ENCODE peak calls at places on chromosomes 13 and 19, in five cellular contexts. Y is A549, T is HepG2, C is H1, R is GM12878. F is an unnamed sample.

GRCh38 chr19:38285567-38285966 is 18.5 kb upstream of the C19orf33 start:
- DNase-seq in T (no peak), Y (no peak), R (no peak), C (no peak), F (no peak)

GRCh38 chr19:47047272-47047930 is 1.0 kb downstream of the TMEM160 start:
- DNase-seq in T (no peak), C (no peak), Y (no peak), R (no peak), F (no peak)

GRCh38 chr13:111341886-111342285 is 21.4 kb downstream of the TEX29 start:
- DNase-seq in C (no peak), T (no peak), R (no peak), Y (no peak), F (no peak)

GRCh38 chr13:107799001-107799400 is 416.3 kb downstream of the LIG4 start:
- DNase-seq in Y (no peak), C (no peak), T (no peak), R (no peak), F (no peak)

GRCh38 chr13:48144413-48145035 is 49.6 kb upstream of the MED4 start:
- DNase-seq in T (no peak), Y (no peak), R (no peak), C (no peak), F (no peak)

GRCh38 chr13:111484959-111485358 is 164.5 kb downstream of the TEX29 start:
- DNase-seq in R (no peak), T (no peak), Y (no peak), C (no peak), F (no peak)

GRCh38 chr19:36686365-36687213 is 823 bp upstream of the ZNF567 start:
- DNase-seq in C (no peak), Y (no peak), T (no peak), R (no peak), F (no peak)

GRCh38 chr13:40535345-40535836 is 131.1 kb downstream of the FOXO1 start:
- DNase-seq in C (no peak), Y (no peak), R (no peak), T (no peak), F (no peak)

GRCh38 chr19:16886305-16886880 is 2.4 kb upstream of the F2RL3 start:
- DNase-seq in R (no peak), Y (peak), T (peak), C (no peak), F (peak)

GRCh38 chr19:15790096-15790495 is 2.6 kb downstream of the OR10H5 start:
- DNase-seq in Y (peak), C (no peak), R (no peak), T (no peak), F (no peak)

GRCh38 chr19:18053571-18054219 is 33.0 kb downstream of the IL12RB1 start:
- DNase-seq in C (no peak), T (no peak), R (no peak), Y (no peak), F (no peak)

GRCh38 chr13:27639186-27639585 is 17.5 kb downstream of the POLR1D start:
- DNase-seq in T (no peak), C (no peak), R (no peak), Y (no peak), F (no peak)

DNA sequence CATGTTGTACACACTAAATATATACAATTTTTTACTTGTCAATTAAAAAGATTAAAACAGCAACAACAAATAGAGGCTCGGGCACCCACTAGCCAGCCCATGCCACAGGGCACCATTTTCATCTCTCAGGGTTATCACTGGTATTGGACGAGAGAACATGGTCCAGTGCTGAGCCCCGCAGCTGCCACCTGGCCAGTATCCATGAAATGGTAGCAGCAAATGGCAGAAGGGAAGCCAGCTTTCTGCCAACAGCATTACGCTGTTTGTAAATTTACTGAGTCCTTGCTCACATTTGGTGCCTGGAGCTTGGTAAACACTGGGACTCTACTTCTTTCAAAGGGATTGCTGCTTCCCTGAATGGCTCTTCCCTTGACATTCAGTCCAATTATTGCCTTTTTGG is 87.9 kb upstream of the WASF3 start:
- DNase-seq in C (no peak), T (no peak), R (no peak), Y (no peak), F (no peak)
- TF ChIP-seq HDAC2 in C (no peak), T (no peak), R (no peak), Y (no peak), F (no peak)

GRCh38 chr19:7942981-7943443 is 454 bp downstream of the TIMM44 start:
- DNase-seq in Y (no peak), R (no peak), T (peak), C (no peak), F (no peak)
- TF ChIP-seq HDAC2 in Y (no peak), R (no peak), T (no peak), C (no peak), F (no peak)

DNA sequence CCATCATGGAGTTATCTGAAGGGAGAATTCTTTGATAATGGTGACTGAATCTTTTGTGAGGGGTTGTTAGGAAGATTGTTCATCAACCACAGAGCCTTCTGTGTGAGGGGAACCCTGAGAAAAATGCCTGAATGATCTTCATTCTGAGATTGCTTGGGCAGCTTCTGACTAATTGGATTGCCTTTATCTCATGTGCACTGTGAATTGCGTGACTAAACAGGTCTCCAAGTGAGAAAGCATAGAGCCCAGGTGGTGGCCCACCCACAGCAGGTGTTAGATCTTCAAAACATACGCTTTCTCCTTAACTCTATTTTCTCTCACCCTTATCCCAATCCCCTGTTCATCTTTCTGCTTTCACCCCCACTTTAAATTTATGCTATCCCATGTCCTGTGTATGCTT is 58.3 kb downstream of the DOCK9 start:
- DNase-seq in C (no peak), T (no peak), Y (no peak), R (no peak), F (no peak)
- TF ChIP-seq HDAC2 in C (no peak), T (no peak), Y (no peak), R (no peak), F (no peak)

GRCh38 chr13:32117696-32118095 is 86.1 kb downstream of the FRY start:
- DNase-seq in C (no peak), T (no peak), Y (no peak), R (no peak), F (no peak)
- TF ChIP-seq HDAC2 in C (no peak), T (no peak), Y (no peak), R (no peak), F (no peak)

GRCh38 chr13:50714886-50715285 is 128.6 kb downstream of the DLEU7 start:
- DNase-seq in R (no peak), T (no peak), C (no peak), Y (no peak), F (no peak)
- TF ChIP-seq HDAC2 in R (no peak), T (no peak), C (no peak), Y (no peak), F (no peak)

DNA sequence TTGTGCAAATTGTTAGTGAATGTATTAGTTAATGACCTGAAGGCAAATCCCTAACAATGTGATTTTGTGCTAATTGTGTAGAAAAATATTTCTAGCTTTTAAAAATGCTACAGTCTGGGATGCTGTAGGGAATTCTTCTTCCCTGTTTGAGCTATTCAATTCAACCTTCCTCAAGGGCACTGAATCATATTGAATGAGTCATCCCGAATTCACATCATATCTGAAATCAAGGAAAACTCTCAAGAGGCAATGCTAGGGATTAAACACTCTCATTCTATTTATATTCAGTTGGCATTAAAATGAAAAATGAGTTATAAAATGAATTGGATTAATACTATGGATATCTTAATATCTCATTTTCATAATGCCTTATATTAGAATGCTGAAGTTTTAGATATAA is 633.3 kb upstream of the ATXN8OS start:
- DNase-seq in C (no peak), Y (no peak), R (no peak), T (no peak), F (no peak)
- TF ChIP-seq HDAC2 in C (no peak), Y (no peak), R (no peak), T (no peak), F (no peak)